ENCODE peak calls at places on chromosomes 13 and 19, in nine cellular contexts. M is HCEC 1CT; Y is posterior vena cava; E is T-helper 2 cell; G is IMR-90; C is small intestine; N is stimulated activated CD8-positive, alpha-beta memory T cell treated with anti-CD3 and anti-CD28 coated beads, Interleukin-12 subunit alpha, Interleukin-12 subunit beta, amount 100 ng/mL, for 4 hours; W is GM04504; K is erythroblast. Q is an unnamed sample.

GRCh38 chr19:40433391-40434216 is 7.8 kb upstream of the SERTAD1 start:
- DNase-seq in Y (peak), G (peak), M (peak), K (peak), W (peak), N (peak), E (peak), C (peak), Q (peak)

GRCh38 chr13:41060723-41061074 is 610 bp upstream of the WBP4 start:
- DNase-seq in C (no peak), Y (peak), K (peak), M (peak), G (no peak), N (peak), W (no peak), E (peak), Q (peak)

GRCh38 chr19:6464070-6464873 is at the start of gene CRB3:
- DNase-seq in Y (no peak), G (no peak), C (peak), M (no peak), E (no peak), K (no peak), W (no peak), N (no peak), Q (no peak)

GRCh38 chr19:10392120-10392519 is 11.2 kb downstream of the CDC37 start:
- DNase-seq in Y (no peak), N (no peak), K (no peak), E (no peak), M (no peak), G (no peak), C (no peak), W (no peak), Q (no peak)

GRCh38 chr13:63085851-63086250 is 1670.2 kb upstream of the PCDH20 start:
- DNase-seq in G (no peak), N (no peak), E (no peak), C (no peak), W (no peak), K (no peak), Y (no peak), M (no peak), Q (peak)

GRCh38 chr13:110228936-110229904 is 77.7 kb downstream of the COL4A1 start:
- DNase-seq in K (no peak), E (no peak), Y (no peak), G (no peak), M (no peak), C (no peak), W (peak), N (no peak), Q (no peak)

GRCh38 chr19:53906211-53907192 is 2.6 kb upstream of the CACNG7 start:
- DNase-seq in K (peak), W (no peak), Y (peak), G (no peak), N (peak), M (peak), C (peak), E (peak), Q (peak)

GRCh38 chr19:1081301-1082164 is 13.6 kb downstream of the POLR2E start:
- DNase-seq in G (no peak), W (no peak), E (no peak), Y (peak), K (no peak), C (peak), M (no peak), N (no peak), Q (no peak)

GRCh38 chr13:36819811-36820140 is 754 bp downstream of the RFXAP start:
- DNase-seq in M (no peak), N (peak), E (peak), K (peak), W (no peak), Y (peak), C (peak), G (peak), Q (peak)

GRCh38 chr13:77325371-77325941 is 1.4 kb downstream of the MYCBP2 start:
- DNase-seq in W (no peak), M (peak), C (peak), K (peak), Y (no peak), E (peak), G (no peak), N (no peak), Q (peak)

GRCh38 chr19:4374451-4375163 is 25.7 kb downstream of the SH3GL1 start:
- DNase-seq in K (peak), W (peak), Y (peak), E (no peak), C (peak), N (no peak), M (peak), G (peak), Q (peak)

GRCh38 chr13:41212881-41213280 is 18.5 kb upstream of the KBTBD7 start:
- DNase-seq in G (no peak), Y (no peak), K (no peak), W (no peak), E (no peak), C (no peak), N (no peak), M (no peak), Q (no peak)

GRCh38 chr13:113759525-113760137 is 605 bp downstream of the TMEM255B start:
- DNase-seq in G (peak), N (no peak), K (no peak), E (no peak), C (no peak), M (peak), Y (peak), W (peak), Q (no peak)

GRCh38 chr13:113762075-113762474 is 3.0 kb downstream of the TMEM255B start:
- DNase-seq in G (no peak), M (no peak), K (no peak), N (no peak), C (no peak), E (no peak), Y (no peak), W (no peak), Q (no peak)

GRCh38 chr19:10009269-10009665 is 1.0 kb downstream of the COL5A3 start:
- DNase-seq in W (peak), E (peak), K (peak), G (peak), N (peak), M (peak), Y (peak), C (no peak), Q (peak)

GRCh38 chr13:110616103-110617101 is 1.1 kb downstream of the NAXD start:
- DNase-seq in G (peak), C (peak), N (peak), M (peak), W (no peak), Y (no peak), E (peak), K (peak), Q (peak)

GRCh38 chr19:2478756-2479555 is 3.0 kb downstream of the GADD45B start:
- DNase-seq in Y (peak), C (peak), N (peak), K (peak), W (peak), E (peak), G (peak), M (peak), Q (peak)